ENCODE peak calls at places on chromosomes 2 and 18, in eight cellular contexts. I is GM23248, W is DMS153, E is C1 segment of cervical spinal cord, A is NCI-H1105 treated with DMSO at 0.1 percent for 48 hours, Z is GM03348, X is skeletal muscle cell, K is epithelial cell of esophagus. C is an unnamed sample.

GRCh38 chr2:142756430-142756829 is 121.0 kb upstream of the KYNU start:
- DNase-seq in X (peak; percentile 31), A (no peak), W (no peak), E (no peak), K (peak; percentile 77), I (peak; percentile 65), Z (no peak), C (no peak)

GRCh38 chr18:76463358-76463757 is 31.7 kb downstream of the ZNF516 start:
- DNase-seq in X (no peak), Z (no peak), K (no peak), I (no peak), E (no peak), W (no peak), A (no peak), C (no peak)

GRCh38 chr2:47298739-47299138 is 104.2 kb upstream of the MSH2 start:
- DNase-seq in E (no peak), I (no peak), K (no peak), Z (no peak), W (no peak), A (no peak), X (no peak), C (no peak)

GRCh38 chr18:24989760-24990547 is 362.0 kb downstream of the ZNF521 start:
- DNase-seq in X (no peak), K (no peak), Z (no peak), A (no peak), W (no peak), I (no peak), E (no peak), C (no peak)

GRCh38 chr2:240731327-240731626 is 39.6 kb downstream of the AQP12A start:
- DNase-seq in E (no peak), Z (peak; percentile 47), A (no peak), W (no peak), X (no peak), I (peak; percentile 34), K (no peak), C (no peak)

GRCh38 chr2:18510775-18511174 is 49.7 kb downstream of the RDH14 start:
- DNase-seq in A (no peak), W (no peak), X (no peak), E (no peak), Z (no peak), I (no peak), K (no peak), C (no peak)

GRCh38 chr2:157324331-157324843 is 1.2 kb downstream of the ERMN start:
- DNase-seq in Z (no peak), E (no peak), A (no peak), I (no peak), K (no peak), W (no peak), X (no peak), C (no peak)

GRCh38 chr2:6773694-6774044 is 92.0 kb downstream of the CMPK2 start:
- DNase-seq in K (no peak), W (no peak), I (no peak), Z (no peak), X (no peak), A (no peak), E (no peak), C (no peak)

GRCh38 chr2:141517852-141518421 is 612.9 kb downstream of the LRP1B start:
- DNase-seq in W (no peak), E (no peak), K (no peak), I (peak; percentile 3), Z (no peak), A (no peak), X (no peak), C (no peak)

GRCh38 chr2:55109219-55109891 is 59.1 kb upstream of the RTN4 start:
- DNase-seq in E (no peak), W (peak; percentile 80), Z (no peak), A (no peak), X (no peak), I (peak; percentile 59), K (peak; percentile 30), C (no peak)

GRCh38 chr2:151409601-151410484 is at the start of gene RIF1:
- DNase-seq in E (peak; percentile 86), X (peak; percentile 68), I (peak; percentile 98), A (peak; percentile 93), K (peak; percentile 96), W (peak; percentile 84), Z (peak; percentile 96), C (peak; percentile 89)

GRCh38 chr18:7492385-7492784 is 74.7 kb upstream of the PTPRM start:
- DNase-seq in E (no peak), Z (no peak), I (no peak), K (no peak), A (no peak), X (no peak), W (no peak), C (no peak)

GRCh38 chr2:45543257-45543656 is 67.8 kb downstream of the SRBD1 start:
- DNase-seq in A (no peak), K (no peak), Z (no peak), E (no peak), W (no peak), I (no peak), X (no peak), C (no peak)

GRCh38 chr2:86825728-86826386 is 35.1 kb upstream of the CD8A start:
- DNase-seq in E (no peak), Z (no peak), W (no peak), K (no peak), X (no peak), I (no peak), A (no peak), C (no peak)

GRCh38 chr2:234691968-234692955 is 195.4 kb upstream of the ARL4C start:
- DNase-seq in W (peak; percentile 92), K (no peak), E (no peak), I (no peak), Z (no peak), A (peak; percentile 75), X (no peak), C (no peak)

GRCh38 chr2:46062637-46063412 is 234.4 kb upstream of the EPAS1 start:
- DNase-seq in I (peak; percentile 90), E (peak; percentile 14), K (peak; percentile 78), A (peak; percentile 66), W (peak; percentile 51), X (peak; percentile 64), Z (peak; percentile 88), C (peak; percentile 58)

GRCh38 chr18:62812242-62812641 is 96.9 kb downstream of the PHLPP1 start:
- DNase-seq in Z (no peak), X (no peak), E (no peak), W (no peak), K (peak; percentile 24), I (no peak), A (no peak), C (no peak)

GRCh38 chr2:214587442-214587841 is 176.6 kb downstream of the VWC2L start:
- DNase-seq in E (no peak), A (no peak), W (no peak), K (peak; percentile 22), X (no peak), Z (no peak), I (no peak), C (no peak)

GRCh38 chr2:176115883-176116813 is at the start of gene HOXD10:
- DNase-seq in Z (peak; percentile 90), A (no peak), K (no peak), I (peak; percentile 92), X (no peak), W (peak; percentile 94), E (no peak), C (no peak)

GRCh38 chr2:239113164-239113563 is 265.3 kb downstream of the TWIST2 start:
- DNase-seq in I (peak; percentile 26), W (no peak), K (no peak), A (no peak), X (peak; percentile 4), Z (no peak), E (no peak), C (no peak)

GRCh38 chr2:219350938-219351280 is 18.4 kb upstream of the RESP18 start:
- DNase-seq in I (peak; percentile 68), W (no peak), A (no peak), K (no peak), Z (no peak), E (no peak), X (no peak), C (no peak)

GRCh38 chr2:3007135-3007534 is 370.5 kb downstream of the EIPR1 start:
- DNase-seq in Z (no peak), X (no peak), A (no peak), I (no peak), K (no peak), W (no peak), E (no peak), C (no peak)

GRCh38 chr2:169736902-169737301 is 3.3 kb downstream of the KLHL23 start:
- DNase-seq in E (no peak), A (no peak), K (no peak), I (no peak), Z (no peak), W (no peak), X (no peak), C (no peak)

GRCh38 chr2:162153608-162154224 is 1.7 kb upstream of the GCG start:
- DNase-seq in K (peak; percentile 77), W (peak; percentile 50), E (no peak), A (peak; percentile 69), I (peak; percentile 53), Z (peak; percentile 11), X (peak; percentile 6), C (peak; percentile 56)

GRCh38 chr2:31254237-31255203 is 20.6 kb downstream of the EHD3 start:
- DNase-seq in A (no peak), X (no peak), W (no peak), E (no peak), Z (no peak), K (peak; percentile 56), I (no peak), C (no peak)

GRCh38 chr18:28814365-28814764 is 637.4 kb upstream of the CDH2 start:
- DNase-seq in K (no peak), X (no peak), I (no peak), A (no peak), Z (no peak), E (no peak), W (no peak), C (no peak)

GRCh38 chr2:96138146-96139145 is at the start of gene ASTL:
- DNase-seq in I (peak; percentile 53), E (no peak), X (no peak), Z (peak; percentile 72), K (peak; percentile 77), A (peak; percentile 75), W (peak; percentile 73), C (no peak)

GRCh38 chr2:138665932-138666331 is 114.3 kb downstream of the NXPH2 start:
- DNase-seq in E (no peak), I (no peak), Z (no peak), K (peak; percentile 40), A (no peak), W (no peak), X (no peak), C (no peak)

GRCh38 chr2:234954551-234954992 is 2.8 kb downstream of the SH3BP4 start:
- DNase-seq in Z (peak; percentile 47), E (no peak), A (no peak), K (no peak), X (peak; percentile 54), W (no peak), I (peak; percentile 68), C (no peak)

GRCh38 chr2:65020943-65021528 is 31.8 kb downstream of the SLC1A4 start:
- DNase-seq in K (peak; percentile 39), A (no peak), X (no peak), E (no peak), W (no peak), Z (no peak), I (no peak), C (no peak)

GRCh38 chr18:48637081-48637990 is 98.5 kb downstream of the CTIF start:
- DNase-seq in I (no peak), K (no peak), W (no peak), Z (no peak), A (no peak), E (no peak), X (no peak), C (no peak)

GRCh38 chr2:47336259-47337238 is 66.4 kb upstream of the MSH2 start:
- DNase-seq in W (no peak), E (no peak), Z (no peak), X (no peak), A (no peak), I (peak; percentile 30), K (no peak), C (no peak)

GRCh38 chr18:58669731-58670379 is 1.4 kb upstream of the MALT1 start:
- DNase-seq in I (peak; percentile 59), W (peak; percentile 93), Z (no peak), A (peak; percentile 87), X (no peak), E (no peak), K (peak; percentile 96), C (no peak)

GRCh38 chr2:207847807-207848544 is 78.3 kb upstream of the FZD5 start:
- DNase-seq in Z (peak; percentile 23), K (peak; percentile 93), A (peak; percentile 87), I (peak; percentile 28), W (peak; percentile 93), X (no peak), E (no peak), C (no peak)

C was measured in putamen.